ENCODE peak calls at places on chromosome 9, in seven cellular contexts. A is GM12892; L is activated CD4-positive, alpha-beta T cell treated with anti-CD3 and anti-CD28 coated beads, Interleukin-2, amount 50 U/mL, for 1 hour; B is myocyte; W is HEK293T; Y is mucosa of gallbladder; J is T47D. R is an unnamed sample.
A peak's percentile ranks its signal among the peaks of the same experiment; 100 is the strongest.

GRCh38 chr9:90996154-90996788 is 194.7 kb downstream of the SYK start:
- DNase-seq in A (no peak), L (no peak), B (no peak), W (no peak), Y (no peak), J (no peak), R (no peak)

GRCh38 chr9:98552306-98552705 is 156.4 kb downstream of the GABBR2 start:
- DNase-seq in A (no peak), L (no peak), B (no peak), W (no peak), Y (peak; percentile 6), J (peak; percentile 83), R (peak; percentile 14)

GRCh38 chr9:98897745-98898144 is 46.0 kb upstream of the COL15A1 start:
- DNase-seq in A (no peak), L (no peak), B (no peak), W (no peak), Y (no peak), J (no peak), R (no peak)

GRCh38 chr9:76927540-76928240 is 21.8 kb upstream of the PRUNE2 start:
- DNase-seq in A (no peak), L (no peak), B (no peak), W (no peak), Y (no peak), J (no peak), R (no peak)

GRCh38 chr9:99820330-99821186 is 1.1 kb upstream of the NR4A3 start:
- DNase-seq in A (peak; percentile 27), L (peak; percentile 57), B (peak; percentile 70), W (no peak), Y (peak; percentile 71), J (peak; percentile 48), R (peak; percentile 62)

GRCh38 chr9:16705121-16705604 is 165.3 kb downstream of the BNC2 start:
- DNase-seq in A (no peak), L (no peak), B (peak; percentile 95), W (peak; percentile 50), Y (peak; percentile 77), J (no peak), R (no peak)

GRCh38 chr9:75229605-75230332 is 141.5 kb downstream of the OSTF1 start:
- DNase-seq in A (no peak), L (no peak), B (no peak), W (no peak), Y (peak; percentile 69), J (peak; percentile 91), R (no peak)

GRCh38 chr9:109536859-109537258 is 38.8 kb upstream of the PTPN3 start:
- DNase-seq in A (no peak), L (no peak), B (no peak), W (no peak), Y (no peak), J (no peak), R (no peak)

GRCh38 chr9:96122756-96123155 is 179.2 kb downstream of the HSD17B3 start:
- DNase-seq in A (no peak), L (no peak), B (peak; percentile 27), W (no peak), Y (no peak), J (no peak), R (no peak)

GRCh38 chr9:110604101-110604710 is 24.7 kb upstream of the SVEP1 start:
- DNase-seq in A (no peak), L (no peak), B (no peak), W (no peak), Y (no peak), J (no peak), R (no peak)

GRCh38 chr9:124273428-124274153 is 15.8 kb downstream of the NEK6 start:
- DNase-seq in A (no peak), L (no peak), B (no peak), W (no peak), Y (no peak), J (no peak), R (no peak)

GRCh38 chr9:78115073-78115472 is 83.5 kb upstream of the GNAQ start:
- DNase-seq in A (no peak), L (no peak), B (peak; percentile 27), W (peak; percentile 49), Y (no peak), J (peak; percentile 15), R (no peak)

GRCh38 chr9:14813336-14814020 is 90.9 kb upstream of the CER1 start:
- DNase-seq in A (no peak), L (no peak), B (peak; percentile 48), W (no peak), Y (no peak), J (no peak), R (no peak)

GRCh38 chr9:31030741-31031202 is 1353.7 kb upstream of the ACO1 start:
- DNase-seq in A (no peak), L (no peak), B (peak; percentile 40), W (no peak), Y (no peak), J (no peak), R (no peak)

GRCh38 chr9:626591-626990 is 214.9 kb upstream of the DMRT1 start:
- DNase-seq in A (no peak), L (no peak), B (peak; percentile 34), W (no peak), Y (no peak), J (no peak), R (no peak)

GRCh38 chr9:34170252-34170915 is 8.5 kb upstream of the UBAP1 start:
- DNase-seq in A (no peak), L (no peak), B (no peak), W (no peak), Y (no peak), J (no peak), R (no peak)

GRCh38 chr9:121156263-121156731 is 45.4 kb downstream of the RAB14 start:
- DNase-seq in A (peak; percentile 13), L (no peak), B (peak; percentile 71), W (no peak), Y (no peak), J (no peak), R (no peak)